ENCODE peak calls at places on chromosomes 13 and 19, in eight cellular contexts. R is AG04449, C is IMR-90, T is AG10803, Q is PC-3, M is body of pancreas, V is mucosa of descending colon, A is suprapubic skin. L is an unnamed sample.

GRCh38 chr19:55179570-55180484 is at the start of gene SYT5:
- DNase-seq in R (no peak), C (no peak), T (no peak), Q (peak; percentile 64), M (peak; percentile 57), V (peak; percentile 63), A (no peak), L (peak; percentile 31)

GRCh38 chr19:15324791-15325519 is 7.4 kb downstream of the BRD4 start:
- DNase-seq in R (no peak), C (no peak), T (no peak), Q (no peak), M (peak; percentile 74), V (no peak), A (no peak), L (no peak)

GRCh38 chr13:114166381-114167131 is 12.5 kb upstream of the CFAP97D2 start:
- DNase-seq in R (no peak), C (no peak), T (peak; percentile 21), Q (no peak), M (no peak), V (peak; percentile 47), A (no peak), L (no peak)

GRCh38 chr13:113152894-113153809 is 5.3 kb upstream of the PROZ start:
- DNase-seq in R (no peak), C (no peak), T (no peak), Q (peak; percentile 18), M (peak; percentile 62), V (peak; percentile 74), A (no peak), L (peak; percentile 67)

GRCh38 chr13:42722883-42723539 is 58.4 kb upstream of the FAM216B start:
- DNase-seq in R (no peak), C (no peak), T (no peak), Q (no peak), M (no peak), V (no peak), A (no peak), L (no peak)

GRCh38 chr13:81395368-81395767 is 1054.4 kb upstream of the SPRY2 start:
- DNase-seq in R (no peak), C (no peak), T (no peak), Q (no peak), M (no peak), V (peak; percentile 57), A (no peak), L (peak; percentile 4)

GRCh38 chr13:106568225-106569003 is 477 bp upstream of the ARGLU1 start:
- DNase-seq in R (peak; percentile 29), C (no peak), T (no peak), Q (no peak), M (no peak), V (no peak), A (no peak), L (no peak)

GRCh38 chr13:22945321-22946226 is 235.2 kb upstream of the SGCG start:
- DNase-seq in R (no peak), C (no peak), T (no peak), Q (no peak), M (no peak), V (no peak), A (peak; percentile 29), L (no peak)

GRCh38 chr13:21012841-21013681 is 48.3 kb downstream of the LATS2 start:
- DNase-seq in R (no peak), C (no peak), T (peak; percentile 35), Q (no peak), M (no peak), V (no peak), A (no peak), L (peak; percentile 44)

GRCh38 chr13:19950374-19950773 is 8.2 kb upstream of the ZMYM2 start:
- DNase-seq in R (no peak), C (no peak), T (no peak), Q (no peak), M (no peak), V (no peak), A (no peak), L (no peak)

GRCh38 chr13:86864376-86864775 is 806.8 kb upstream of the SLITRK5 start:
- DNase-seq in R (no peak), C (no peak), T (no peak), Q (peak; percentile 42), M (no peak), V (no peak), A (no peak), L (no peak)

GRCh38 chr19:52889931-52890330 is 7.5 kb downstream of the ZNF320 start:
- DNase-seq in R (no peak), C (no peak), T (no peak), Q (no peak), M (no peak), V (no peak), A (no peak), L (no peak)

GRCh38 chr13:76684336-76684735 is 201.9 kb downstream of the KCTD12 start:
- DNase-seq in R (no peak), C (no peak), T (no peak), Q (no peak), M (no peak), V (no peak), A (no peak), L (peak; percentile 67)

GRCh38 chr19:1871630-1872029 is 8.3 kb upstream of the KLF16 start:
- DNase-seq in R (no peak), C (no peak), T (no peak), Q (no peak), M (no peak), V (no peak), A (no peak), L (no peak)

GRCh38 chr19:1872807-1873523 is 9.6 kb upstream of the KLF16 start:
- DNase-seq in R (no peak), C (no peak), T (no peak), Q (no peak), M (no peak), V (peak; percentile 58), A (no peak), L (no peak)

GRCh38 chr19:1874554-1875185 is 10.6 kb downstream of the ABHD17A start:
- DNase-seq in R (no peak), C (no peak), T (no peak), Q (no peak), M (no peak), V (no peak), A (no peak), L (no peak)

GRCh38 chr19:1875646-1876493 is 9.4 kb downstream of the ABHD17A start:
- DNase-seq in R (no peak), C (peak; percentile 83), T (peak; percentile 88), Q (peak; percentile 83), M (peak; percentile 91), V (peak; percentile 95), A (peak; percentile 95), L (peak; percentile 88)

GRCh38 chr19:1873524-1874473 is 10.4 kb upstream of the KLF16 start:
- DNase-seq in R (no peak), C (no peak), T (no peak), Q (no peak), M (peak; percentile 74), V (no peak), A (no peak), L (no peak)
- H3K4me3 ChIP-seq in R (no peak overlapping the region), C (no peak overlapping the region), T (peak overlapping the region; percentile 97), Q (peak overlapping the region; percentile 93), M (no peak overlapping the region), V (no peak overlapping the region), A (peak overlapping the region; percentile 99), L (no peak overlapping the region)

GRCh38 chr13:46622918-46623256 is 69.9 kb downstream of the LRCH1 start:
- DNase-seq in R (peak; percentile 60), C (peak; percentile 84), T (peak; percentile 91), Q (peak; percentile 25), M (no peak), V (no peak), A (no peak), L (peak; percentile 77)
- TF ChIP-seq CTCF in R (no peak), C (no peak), T (no peak), Q (no peak), M (no peak), V (no peak), A (no peak), L (no peak)

GRCh38 chr19:33196446-33197193 is 2.5 kb downstream of the LRP3 start:
- DNase-seq in R (no peak), C (no peak), T (no peak), Q (no peak), M (no peak), V (no peak), A (no peak), L (no peak)

GRCh38 chr19:33197591-33198000 is 3.5 kb downstream of the LRP3 start:
- DNase-seq in R (no peak), C (no peak), T (no peak), Q (no peak), M (no peak), V (no peak), A (no peak), L (no peak)

GRCh38 chr19:33194884-33195710 is 967 bp downstream of the LRP3 start:
- DNase-seq in R (no peak), C (peak; percentile 48), T (peak; percentile 53), Q (peak; percentile 13), M (peak; percentile 37), V (peak; percentile 44), A (no peak), L (peak; percentile 41)

GRCh38 chr19:33194527-33194883 is 375 bp downstream of the LRP3 start:
- DNase-seq in R (no peak), C (no peak), T (no peak), Q (no peak), M (no peak), V (peak; percentile 46), A (no peak), L (no peak)

DNA sequence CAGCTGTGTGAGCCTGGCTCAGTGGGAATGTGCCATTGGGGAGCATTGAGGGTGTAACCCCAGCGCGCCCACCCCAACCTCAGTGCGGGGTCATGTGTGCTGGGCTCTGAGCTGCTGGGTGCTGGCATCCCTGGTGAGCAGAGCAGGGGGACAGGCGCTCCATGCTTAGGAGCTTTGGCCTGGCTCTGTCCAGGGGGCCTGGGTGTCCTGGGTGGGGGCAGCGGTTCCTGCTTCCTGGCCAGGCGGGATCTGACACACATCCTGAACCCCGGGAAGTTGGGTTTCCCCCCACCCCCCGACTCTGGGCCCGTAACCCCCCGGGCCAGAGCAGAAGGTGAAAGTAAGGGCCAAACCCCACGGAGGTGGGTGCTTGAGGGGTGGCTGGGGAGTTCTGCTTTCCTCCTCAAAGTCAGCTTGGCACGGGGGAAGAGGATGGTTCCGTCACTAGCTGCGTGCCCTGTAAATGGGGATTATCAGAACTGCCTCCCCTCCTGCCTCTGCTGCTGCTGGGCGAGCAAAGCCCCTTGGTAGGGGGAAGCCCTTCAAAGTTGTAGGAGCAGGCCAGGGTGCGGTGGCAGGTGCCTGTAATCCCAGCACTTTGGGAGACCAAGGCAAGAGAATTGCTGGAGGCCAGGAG is 1.7 kb downstream of the LRP3 start:
- DNase-seq in R (no peak), C (no peak), T (no peak), Q (no peak), M (no peak), V (peak; percentile 46), A (no peak), L (no peak)
- H3K4me3 ChIP-seq in R (peak overlapping the region; percentile 61), C (no peak overlapping the region), T (peak overlapping the region; percentile 65), Q (peak overlapping the region; percentile 72), M (no peak overlapping the region), V (no peak overlapping the region), A (peak overlapping the region; percentile 82), L (peak overlapping the region; percentile 60)

GRCh38 chr13:37642201-37642600 is 43.6 kb upstream of the POSTN start:
- DNase-seq in R (no peak), C (no peak), T (no peak), Q (no peak), M (no peak), V (no peak), A (no peak), L (no peak)

GRCh38 chr13:37645181-37645580 is 46.6 kb upstream of the POSTN start:
- DNase-seq in R (no peak), C (no peak), T (no peak), Q (no peak), M (no peak), V (no peak), A (no peak), L (peak; percentile 41)

GRCh38 chr13:37636701-37637100 is 38.1 kb upstream of the POSTN start:
- DNase-seq in R (no peak), C (no peak), T (no peak), Q (no peak), M (no peak), V (no peak), A (no peak), L (no peak)

GRCh38 chr13:37640499-37640898 is 41.9 kb upstream of the POSTN start:
- DNase-seq in R (no peak), C (peak; percentile 86), T (peak; percentile 81), Q (peak; percentile 58), M (no peak), V (no peak), A (no peak), L (peak; percentile 94)
- TF ChIP-seq CTCF in R (peak; percentile 50), C (peak; percentile 87), T (peak; percentile 88), Q (peak; percentile 72), M (no peak), V (no peak), A (no peak), L (peak; percentile 83)